ENCODE peak calls at places on chromosome 5, in ten cellular contexts. G is hypothalamus; L is T1000; F is RPMI7951; A is EL; B is GM04504; D is GM06990; H is activated CD8-positive, alpha-beta memory T cell treated with anti-CD3 and anti-CD28 coated beads for 48 hours; W is T-helper 2 cell; N is occipital lobe. U is an unnamed sample.

GRCh38 chr5:162299793-162300192 is 232.2 kb downstream of the GABRG2 start:
- DNase-seq in H (no peak), N (no peak), W (no peak), D (no peak), G (no peak), L (no peak), A (no peak), F (no peak), B (no peak), U (no peak)

GRCh38 chr5:21071986-21072385 is 1084.0 kb upstream of the CDH18 start:
- DNase-seq in H (no peak), L (no peak), B (no peak), W (no peak), N (no peak), F (no peak), A (no peak), G (no peak), D (no peak), U (no peak)

GRCh38 chr5:134464988-134465855 is 53.5 kb upstream of the CDKN2AIPNL start:
- DNase-seq in D (peak), B (no peak), N (no peak), W (no peak), H (no peak), A (no peak), F (no peak), G (no peak), L (no peak), U (no peak)

GRCh38 chr5:141618030-141618803 is 583 bp downstream of the DIAPH1 start:
- DNase-seq in N (no peak), D (no peak), A (peak), F (peak), W (peak), H (peak), G (no peak), B (no peak), L (no peak), U (peak)

GRCh38 chr5:37900692-37901091 is 60.9 kb upstream of the GDNF start:
- DNase-seq in A (peak), L (no peak), D (no peak), N (no peak), F (peak), H (no peak), G (no peak), W (no peak), B (peak), U (peak)

GRCh38 chr5:173671121-173671949 is 54.9 kb upstream of the BOD1 start:
- DNase-seq in L (no peak), W (no peak), A (peak), B (no peak), G (peak), F (peak), D (no peak), H (no peak), N (peak), U (no peak)

GRCh38 chr5:19406576-19407365 is 581.2 kb downstream of the CDH18 start:
- DNase-seq in D (no peak), H (no peak), W (no peak), A (no peak), N (no peak), F (no peak), G (no peak), B (no peak), L (no peak), U (no peak)

GRCh38 chr5:29984153-29984534 is 1209.3 kb upstream of the CDH6 start:
- DNase-seq in A (no peak), D (no peak), L (no peak), G (no peak), W (no peak), B (no peak), F (no peak), H (no peak), N (no peak), U (no peak)

GRCh38 chr5:34416501-34417008 is 239.6 kb upstream of the RAI14 start:
- DNase-seq in N (no peak), A (no peak), G (no peak), W (no peak), D (no peak), F (no peak), H (no peak), B (no peak), L (no peak), U (no peak)

GRCh38 chr5:96538831-96539250 is 105.8 kb upstream of the PCSK1 start:
- DNase-seq in N (no peak), G (no peak), W (no peak), B (no peak), F (no peak), H (no peak), A (peak), D (no peak), L (no peak), U (no peak)

GRCh38 chr5:175096469-175097185 is 347.4 kb downstream of the DRD1 start:
- DNase-seq in B (no peak), L (no peak), D (no peak), H (no peak), F (no peak), N (no peak), A (peak), W (no peak), G (no peak), U (no peak)

GRCh38 chr5:5542654-5543053 is 120.2 kb downstream of the ICE1 start:
- DNase-seq in N (no peak), A (no peak), F (no peak), G (no peak), W (no peak), L (no peak), B (no peak), H (no peak), D (no peak), U (no peak)

GRCh38 chr5:122759740-122760139 is 15.1 kb upstream of the SNX2 start:
- DNase-seq in D (no peak), L (no peak), A (no peak), N (no peak), G (no peak), W (no peak), F (no peak), H (no peak), B (no peak), U (no peak)

GRCh38 chr5:33774323-33774722 is 117.5 kb downstream of the ADAMTS12 start:
- DNase-seq in W (no peak), B (no peak), H (no peak), L (no peak), N (no peak), G (no peak), D (no peak), F (no peak), A (no peak), U (no peak)

GRCh38 chr5:103262422-103262871 is 3.9 kb downstream of the MACIR start:
- DNase-seq in G (no peak), L (no peak), W (no peak), N (no peak), D (no peak), H (no peak), B (peak), A (peak), F (peak), U (no peak)

GRCh38 chr5:9468070-9468388 is 77.8 kb downstream of the SEMA5A start:
- DNase-seq in B (peak), N (no peak), F (peak), L (peak), H (no peak), G (no peak), D (no peak), W (no peak), A (peak), U (peak)

GRCh38 chr5:36777105-36777757 is 99.3 kb upstream of the NIPBL start:
- DNase-seq in H (no peak), W (no peak), L (no peak), B (peak), A (peak), N (no peak), F (peak), G (no peak), D (no peak), U (peak)

GRCh38 chr5:30802961-30803705 is 390.4 kb upstream of the CDH6 start:
- DNase-seq in N (no peak), D (no peak), B (no peak), W (no peak), H (no peak), A (no peak), L (no peak), G (no peak), F (no peak), U (no peak)

GRCh38 chr5:125269926-125270325 is 523.5 kb upstream of the ZNF608 start:
- DNase-seq in H (no peak), A (no peak), N (no peak), B (no peak), W (no peak), G (no peak), L (no peak), F (no peak), D (no peak), U (no peak)

GRCh38 chr5:138946241-138946623 is 71.1 kb upstream of the LRRTM2 start:
- DNase-seq in A (no peak), B (no peak), N (no peak), G (no peak), H (no peak), F (no peak), D (no peak), W (no peak), L (no peak), U (no peak)

GRCh38 chr5:76622973-76623596 is at the start of gene F2RL2:
- DNase-seq in F (peak), D (no peak), N (no peak), L (no peak), H (no peak), G (no peak), B (peak), W (no peak), A (peak), U (no peak)

GRCh38 chr5:3351581-3352442 is 243.8 kb upstream of the IRX1 start:
- DNase-seq in N (no peak), F (no peak), H (no peak), D (no peak), G (no peak), L (no peak), A (no peak), B (no peak), W (no peak), U (no peak)

GRCh38 chr5:158166424-158166823 is 307.5 kb upstream of the CLINT1 start:
- DNase-seq in H (no peak), G (no peak), A (no peak), L (no peak), F (no peak), N (no peak), W (no peak), D (no peak), B (no peak), U (no peak)

GRCh38 chr5:147949711-147950573 is 43.6 kb upstream of the C5orf46 start:
- DNase-seq in L (no peak), D (peak), A (peak), N (no peak), B (peak), H (no peak), F (peak), W (no peak), G (no peak), U (peak)

GRCh38 chr5:94849821-94850736 is 231.6 kb downstream of the SLF1 start:
- DNase-seq in N (peak), W (no peak), H (no peak), G (no peak), A (peak), L (no peak), D (peak), F (peak), B (peak), U (peak)

GRCh38 chr5:163506726-163507125 is 1.3 kb downstream of the MAT2B start:
- DNase-seq in N (no peak), L (no peak), W (no peak), F (peak), A (peak), G (no peak), H (no peak), D (no peak), B (no peak), U (no peak)

GRCh38 chr5:164097747-164098146 is 592.3 kb downstream of the MAT2B start:
- DNase-seq in G (no peak), A (no peak), F (no peak), W (no peak), H (no peak), L (no peak), N (no peak), B (no peak), D (no peak), U (no peak)

GRCh38 chr5:116942622-116943021 is 368.0 kb upstream of the SEMA6A start:
- DNase-seq in D (no peak), F (peak), L (no peak), N (no peak), A (peak), B (peak), G (no peak), W (no peak), H (no peak), U (no peak)

GRCh38 chr5:35672995-35673394 is 55.3 kb downstream of the SPEF2 start:
- DNase-seq in N (no peak), H (no peak), W (no peak), A (no peak), L (no peak), B (no peak), F (no peak), G (no peak), D (no peak), U (no peak)

U was measured in SK-MEL-5.